ENCODE peak calls at places on chromosomes 16 and 17, in seven cellular contexts. B is psoas muscle, X is mesenchymal stem cell, O is tibial nerve, J is K562, E is thoracic aorta, C is lung. W is an unnamed sample. For H3K36me3 and H3K9me3, the result is how much of the 10 kb centered on the place peaks cover.

GRCh38 chr17:6853764-6854442 is 22.4 kb upstream of the TEKT1 start:
- DNase-seq in B (no peak), X (no peak), O (no peak), J (no peak), E (no peak), C (no peak), W (peak)

GRCh38 chr17:49997256-49997735 is 2.3 kb upstream of the DLX3 start:
- DNase-seq in B (no peak), X (no peak), O (no peak), J (peak), E (no peak), C (no peak), W (no peak)

GRCh38 chr16:68279726-68280125 is 15.4 kb downstream of the SLC7A6 start:
- DNase-seq in B (no peak), X (no peak), O (no peak), J (no peak), E (no peak), C (no peak), W (no peak)

GRCh38 chr16:85168732-85169256 is 56.5 kb upstream of the CIBAR2 start:
- DNase-seq in B (peak), X (no peak), O (peak), J (peak), E (no peak), C (no peak), W (no peak)

GRCh38 chr17:73290399-73291259 is 21.2 kb downstream of the CDC42EP4 start:
- DNase-seq in B (no peak), X (no peak), O (no peak), J (no peak), E (no peak), C (no peak), W (no peak)

GRCh38 chr17:6492892-6493674 is 48.8 kb downstream of the PIMREG start:
- DNase-seq in B (no peak), X (no peak), O (no peak), J (no peak), E (no peak), C (no peak), W (no peak)

GRCh38 chr16:27400751-27401620 is 988 bp upstream of the IL21R start:
- DNase-seq in B (no peak), X (no peak), O (no peak), J (no peak), E (no peak), C (no peak), W (no peak)

GRCh38 chr17:17724307-17724921 is 43.2 kb downstream of the RAI1 start:
- DNase-seq in B (no peak), X (peak), O (no peak), J (no peak), E (no peak), C (no peak), W (no peak)

GRCh38 chr16:21088143-21088542 is 62.5 kb downstream of the DNAH3 start:
- DNase-seq in B (no peak), X (no peak), O (no peak), J (no peak), E (no peak), C (no peak), W (no peak)

GRCh38 chr16:353404-354285 is 1.1 kb upstream of the AXIN1 start:
- DNase-seq in B (no peak), X (no peak), O (no peak), J (no peak), E (no peak), C (no peak), W (no peak)
- H3K27ac ChIP-seq in B (peak), X (no peak), O (peak), J (peak), E (peak), C (peak), W (peak)

DNA sequence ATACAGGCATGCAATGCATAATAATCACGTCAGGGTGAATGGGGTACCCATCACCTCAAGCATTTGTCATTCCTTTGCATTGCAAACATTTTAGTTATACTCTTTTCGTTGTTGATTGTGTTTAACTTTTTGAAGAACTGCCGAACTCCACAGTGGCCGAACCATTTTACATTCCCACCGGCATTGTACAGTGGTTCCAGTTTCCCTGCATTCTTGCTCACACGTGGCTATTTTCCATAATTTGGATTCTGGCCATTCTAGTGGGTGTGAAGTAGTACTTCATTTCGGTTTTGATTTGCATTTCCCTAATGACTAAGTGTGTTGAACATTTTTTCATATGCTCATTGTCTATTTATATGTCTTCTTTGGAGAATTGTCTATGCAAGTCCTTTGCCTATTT is 13.0 kb downstream of the NOL11 start:
- DNase-seq in B (no peak), X (no peak), O (no peak), J (no peak), E (no peak), C (no peak), W (no peak)
- H3K36me3 ChIP-seq in B (half or more), X (under half), O (under half), J (half or more), E (under half), C (under half), W (half or more)

DNA sequence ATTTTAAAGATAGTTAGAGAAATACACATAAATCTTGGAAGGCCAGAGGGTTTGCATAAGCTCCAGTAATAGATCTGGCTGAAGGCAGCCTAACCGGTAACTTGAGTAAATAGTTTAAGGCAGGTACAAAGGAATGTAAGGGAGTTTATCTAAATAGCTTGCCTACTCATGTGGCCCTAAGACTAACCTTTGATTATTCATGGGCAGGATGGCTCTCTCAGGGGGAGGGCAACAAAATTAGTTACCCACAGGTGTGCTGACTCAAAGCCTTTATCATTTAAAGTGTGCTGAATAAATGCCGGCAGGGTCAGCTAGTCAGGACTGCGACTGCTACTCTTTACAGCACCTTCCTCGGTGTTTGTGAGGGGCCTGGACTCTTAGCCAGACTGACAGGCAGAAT is 761.3 kb upstream of the KIF2B start:
- DNase-seq in B (no peak), X (no peak), O (no peak), J (no peak), E (no peak), C (no peak), W (no peak)
- H3K9me3 ChIP-seq in B (under half), X (under half), O (under half), J (under half), E (under half), C (under half), W (under half)

GRCh38 chr16:57669476-57670162 is 1.5 kb downstream of the ADGRG3 start:
- DNase-seq in B (no peak), X (no peak), O (no peak), J (no peak), E (no peak), C (no peak), W (no peak)
- H3K27ac ChIP-seq in B (no peak), X (no peak), O (no peak), J (no peak), E (no peak), C (no peak), W (no peak)

GRCh38 chr17:57323391-57323790 is 67.1 kb downstream of the MSI2 start:
- DNase-seq in B (no peak), X (no peak), O (no peak), J (no peak), E (no peak), C (no peak), W (no peak)
- H3K36me3 ChIP-seq in B (under half), X (under half), O (under half), J (under half), E (under half), C (under half), W (under half)

W was measured in CD4-positive, CD25-positive, alpha-beta regulatory T cell.